ENCODE peak calls at places on chromosome 3, in seven cellular contexts. B is stomach, D is heart right ventricle, R is fibroblast of lung, K is tibial nerve, M is GM12864, Y is Panc1. A is an unnamed sample.

GRCh38 chr3:178284180-178284579 is 252.1 kb upstream of the KCNMB2 start:
- DNase-seq in Y (no peak), K (no peak), M (no peak), R (no peak), D (no peak), B (no peak), A (no peak)

GRCh38 chr3:1131156-1131555 is 38.3 kb downstream of the CNTN6 start:
- DNase-seq in Y (no peak), B (no peak), R (no peak), K (no peak), M (no peak), D (no peak), A (no peak)

GRCh38 chr3:18369561-18370185 is 55.5 kb downstream of the SATB1 start:
- DNase-seq in D (no peak), R (no peak), M (no peak), Y (no peak), K (no peak), B (no peak), A (no peak)

GRCh38 chr3:151976211-151977050 is 103.0 kb downstream of the SUCNR1 start:
- DNase-seq in K (no peak), D (no peak), Y (peak), R (peak), B (no peak), M (no peak), A (peak)

GRCh38 chr3:138434276-138434874 is at the start of gene ESYT3:
- DNase-seq in Y (no peak), B (peak), D (peak), M (no peak), R (peak), K (peak), A (peak)

GRCh38 chr3:197278933-197279332 is 19.5 kb downstream of the DLG1 start:
- DNase-seq in Y (no peak), K (no peak), B (no peak), D (no peak), M (no peak), R (no peak), A (no peak)

GRCh38 chr3:52240059-52240885 is 1.3 kb upstream of the TWF2 start:
- DNase-seq in Y (no peak), R (peak), B (no peak), K (peak), D (peak), M (peak), A (peak)

GRCh38 chr3:53724566-53724965 is 121.7 kb downstream of the CHDH start:
- DNase-seq in M (no peak), K (no peak), Y (no peak), R (no peak), B (no peak), D (no peak), A (no peak)

GRCh38 chr3:119362010-119362409 is 67.8 kb downstream of the ARHGAP31 start:
- DNase-seq in K (no peak), M (no peak), B (no peak), R (no peak), D (no peak), Y (no peak), A (no peak)

GRCh38 chr3:38365469-38366062 is 19.0 kb downstream of the XYLB start:
- DNase-seq in Y (no peak), R (no peak), D (no peak), M (no peak), B (no peak), K (no peak), A (no peak)

GRCh38 chr3:17302170-17302569 is 417.4 kb downstream of the PLCL2 start:
- DNase-seq in D (no peak), K (no peak), M (no peak), R (no peak), Y (no peak), B (no peak), A (no peak)

GRCh38 chr3:194282436-194283122 is 68.5 kb downstream of the CPN2 start:
- DNase-seq in R (no peak), M (no peak), Y (no peak), K (no peak), B (no peak), D (no peak), A (no peak)

GRCh38 chr3:194587438-194587931 is 45.7 kb downstream of the TMEM44 start:
- DNase-seq in B (no peak), D (peak), M (no peak), K (no peak), Y (no peak), R (peak), A (peak)

GRCh38 chr3:185760091-185760490 is 64.8 kb downstream of the IGF2BP2 start:
- DNase-seq in Y (no peak), K (no peak), M (no peak), B (no peak), R (no peak), D (no peak), A (no peak)

GRCh38 chr3:61221759-61222362 is 29.4 kb downstream of the FHIT start:
- DNase-seq in M (no peak), R (no peak), K (no peak), D (no peak), B (no peak), Y (no peak), A (no peak)

GRCh38 chr3:160885791-160886286 is 129.8 kb downstream of the PPM1L start:
- DNase-seq in Y (no peak), R (peak), M (peak), B (peak), K (peak), D (peak), A (peak)

GRCh38 chr3:39531681-39532080 is 64.2 kb downstream of the MOBP start:
- DNase-seq in D (peak), M (no peak), K (no peak), B (no peak), Y (no peak), R (peak), A (peak)

GRCh38 chr3:165243597-165243996 is 47.4 kb upstream of the SLITRK3 start:
- DNase-seq in D (no peak), R (no peak), M (no peak), K (no peak), B (no peak), Y (no peak), A (no peak)

GRCh38 chr3:190173426-190173825 is 52.7 kb upstream of the P3H2 start:
- DNase-seq in R (no peak), B (no peak), D (no peak), M (no peak), Y (no peak), K (no peak), A (no peak)

GRCh38 chr3:135192929-135193328 is 397.9 kb downstream of the EPHB1 start:
- DNase-seq in B (no peak), M (no peak), R (no peak), D (no peak), Y (no peak), K (no peak), A (no peak)

GRCh38 chr3:127136706-127137105 is 56.2 kb upstream of the PRR23E start:
- DNase-seq in M (no peak), Y (no peak), D (no peak), R (no peak), K (no peak), B (no peak), A (no peak)

GRCh38 chr3:46930176-46930944 is 46.2 kb downstream of the CCDC12 start:
- DNase-seq in B (peak), R (no peak), Y (no peak), M (no peak), K (no peak), D (no peak), A (no peak)

GRCh38 chr3:141366285-141367037 is 1.8 kb upstream of the ZBTB38 start:
- DNase-seq in B (peak), M (no peak), R (peak), D (peak), Y (no peak), K (peak), A (peak)

GRCh38 chr3:69770219-69770618 is 31.0 kb downstream of the MITF start:
- DNase-seq in M (no peak), K (no peak), R (no peak), B (no peak), Y (peak), D (no peak), A (peak)

GRCh38 chr3:23829242-23829934 is 23.6 kb downstream of the UBE2E1 start:
- DNase-seq in K (no peak), D (no peak), R (no peak), Y (no peak), M (no peak), B (no peak), A (no peak)

GRCh38 chr3:41307065-41307464 is 107.8 kb downstream of the CTNNB1 start:
- DNase-seq in R (no peak), M (no peak), D (no peak), B (no peak), Y (no peak), K (no peak), A (no peak)

GRCh38 chr3:42847731-42848130 is 27.9 kb downstream of the CYP8B1 start:
- DNase-seq in M (no peak), R (no peak), D (no peak), K (no peak), B (no peak), Y (no peak), A (no peak)

GRCh38 chr3:139327861-139328260 is 16.0 kb upstream of the MRPS22 start:
- DNase-seq in D (no peak), Y (no peak), R (no peak), M (no peak), B (no peak), K (no peak), A (no peak)

GRCh38 chr3:122786067-122786466 is 7.6 kb downstream of the HSPBAP1 start:
- DNase-seq in R (peak), M (no peak), K (no peak), Y (no peak), D (no peak), B (no peak), A (peak)

GRCh38 chr3:57796261-57796660 is 40.2 kb downstream of the SLMAP start:
- DNase-seq in M (no peak), K (no peak), D (no peak), R (no peak), B (no peak), Y (no peak), A (no peak)

GRCh38 chr3:52040600-52040999 is 15.8 kb downstream of the DUSP7 start:
- DNase-seq in M (no peak), D (no peak), B (no peak), R (no peak), K (no peak), Y (no peak), A (no peak)

DNA sequence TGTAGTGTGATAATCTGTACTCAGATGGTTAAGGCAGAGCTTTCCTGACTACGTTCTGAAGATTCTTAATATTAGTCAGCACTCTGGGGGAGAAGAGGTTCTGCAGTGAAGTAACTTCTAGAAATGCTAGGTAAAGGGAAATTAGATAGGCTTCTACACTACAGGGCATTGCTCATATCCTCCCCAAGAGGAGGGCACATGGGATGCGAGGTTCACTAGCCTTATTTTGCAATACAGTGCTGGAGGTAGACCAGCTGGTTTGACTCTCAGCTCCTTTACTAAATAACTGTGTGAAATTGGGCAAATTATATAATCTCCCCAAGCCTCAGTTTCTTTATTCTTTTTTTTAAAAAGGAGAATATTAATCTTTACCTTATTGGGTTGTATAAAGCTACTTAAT is 300.3 kb upstream of the PDZRN3 start:
- DNase-seq in D (no peak), R (no peak), Y (no peak), B (no peak), M (no peak), K (no peak), A (no peak)
- H3K4me3 ChIP-seq in D (no peak), R (no peak), Y (no peak), B (no peak), M (no peak), K (no peak), A (no peak)

DNA sequence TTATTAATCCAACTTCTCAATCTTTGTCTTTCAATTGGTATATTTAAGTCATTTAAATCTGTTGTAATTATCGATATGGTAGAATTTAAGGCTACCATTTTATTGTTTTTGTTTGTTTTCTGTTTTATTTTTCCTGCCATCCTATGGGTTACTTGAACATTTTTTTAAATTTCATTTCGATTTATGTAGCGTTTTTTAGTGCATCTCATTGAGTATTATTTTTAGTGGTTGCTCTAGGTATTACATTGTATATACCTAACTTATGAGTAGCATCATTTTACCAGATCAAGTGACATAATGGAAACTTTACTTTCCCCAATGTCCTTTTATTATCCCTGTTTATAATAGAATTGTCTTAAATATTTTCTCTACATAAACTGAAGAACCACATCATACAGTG is 247.5 kb upstream of the MRPL3 start:
- DNase-seq in Y (no peak), D (no peak), M (no peak), K (no peak), B (no peak), R (no peak), A (no peak)
- TF ChIP-seq CTCF in Y (no peak), D (no peak), M (no peak), K (no peak), B (no peak), R (no peak), A (no peak)

GRCh38 chr3:110815008-110815583 is 256.5 kb upstream of the NECTIN3 start:
- DNase-seq in Y (no peak), K (no peak), B (no peak), R (peak), M (no peak), D (no peak), A (peak)
- H3K4me3 ChIP-seq in Y (no peak), K (no peak), B (no peak), R (no peak), M (no peak), D (no peak), A (peak)

DNA sequence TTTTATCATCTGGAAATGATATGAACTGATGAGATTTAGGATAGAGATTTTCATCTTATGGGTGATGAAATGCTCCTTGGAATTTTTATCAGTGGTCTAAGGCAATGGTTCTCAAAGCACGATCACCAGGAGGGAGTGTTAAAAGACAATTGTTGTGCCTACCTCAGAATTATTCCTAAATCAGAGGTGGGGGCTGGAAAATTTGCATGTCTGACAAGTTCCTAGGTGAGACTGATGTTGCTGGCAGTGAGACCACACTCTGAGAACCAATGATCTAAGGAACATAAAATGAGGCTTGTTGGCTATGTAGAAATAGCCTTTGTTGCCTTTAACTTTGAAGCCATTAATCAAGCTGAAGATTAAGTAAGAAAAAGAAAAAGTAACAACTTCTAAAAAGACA is 416.6 kb upstream of the AZI2 start:
- DNase-seq in K (no peak), R (no peak), D (no peak), Y (no peak), B (no peak), M (no peak), A (no peak)
- TF ChIP-seq CTCF in K (no peak), R (no peak), D (no peak), Y (no peak), B (no peak), M (no peak), A (no peak)

DNA sequence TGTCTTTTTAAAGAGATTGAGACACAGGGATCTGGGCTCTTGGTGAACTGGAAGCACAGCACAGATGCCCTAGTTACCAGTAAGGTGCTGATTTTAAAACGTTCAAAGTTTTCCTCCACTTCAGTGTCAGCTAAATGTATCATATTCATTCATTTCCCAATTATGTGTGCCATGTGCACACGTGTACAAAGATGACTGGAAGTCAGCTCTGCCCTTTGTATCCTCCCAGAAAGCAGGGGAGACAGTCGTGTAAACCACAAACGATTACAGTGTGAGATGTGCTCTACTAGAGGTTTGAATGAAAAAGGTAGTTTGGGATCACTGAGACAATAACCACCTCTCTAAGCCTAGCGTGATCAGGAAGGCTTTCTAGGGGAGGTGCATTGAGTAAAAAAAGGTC is 760 bp downstream of the ZKSCAN7 start:
- DNase-seq in K (no peak), D (no peak), R (peak), M (no peak), Y (no peak), B (no peak), A (no peak)
- H3K4me3 ChIP-seq in K (peak), D (peak), R (peak), M (peak), Y (no peak), B (peak), A (peak)

GRCh38 chr3:124513610-124513997 is 216.6 kb upstream of the UMPS start:
- DNase-seq in K (no peak), Y (no peak), M (no peak), B (no peak), D (no peak), R (no peak), A (no peak)

GRCh38 chr3:124510290-124510689 is 220.0 kb upstream of the UMPS start:
- DNase-seq in D (no peak), Y (no peak), K (no peak), R (no peak), M (no peak), B (no peak), A (no peak)

GRCh38 chr3:124509884-124510283 is 220.4 kb upstream of the UMPS start:
- DNase-seq in D (no peak), Y (no peak), R (no peak), K (no peak), M (no peak), B (no peak), A (no peak)

GRCh38 chr3:124514681-124515080 is 215.6 kb upstream of the UMPS start:
- DNase-seq in K (no peak), B (no peak), D (no peak), M (no peak), Y (no peak), R (no peak), A (no peak)

GRCh38 chr3:124512881-124513609 is 217.2 kb upstream of the UMPS start:
- DNase-seq in B (peak), D (no peak), Y (no peak), M (no peak), K (no peak), R (no peak), A (no peak)
- TF ChIP-seq CTCF in B (no peak), D (no peak), Y (no peak), M (no peak), K (no peak), R (no peak), A (no peak)

DNA sequence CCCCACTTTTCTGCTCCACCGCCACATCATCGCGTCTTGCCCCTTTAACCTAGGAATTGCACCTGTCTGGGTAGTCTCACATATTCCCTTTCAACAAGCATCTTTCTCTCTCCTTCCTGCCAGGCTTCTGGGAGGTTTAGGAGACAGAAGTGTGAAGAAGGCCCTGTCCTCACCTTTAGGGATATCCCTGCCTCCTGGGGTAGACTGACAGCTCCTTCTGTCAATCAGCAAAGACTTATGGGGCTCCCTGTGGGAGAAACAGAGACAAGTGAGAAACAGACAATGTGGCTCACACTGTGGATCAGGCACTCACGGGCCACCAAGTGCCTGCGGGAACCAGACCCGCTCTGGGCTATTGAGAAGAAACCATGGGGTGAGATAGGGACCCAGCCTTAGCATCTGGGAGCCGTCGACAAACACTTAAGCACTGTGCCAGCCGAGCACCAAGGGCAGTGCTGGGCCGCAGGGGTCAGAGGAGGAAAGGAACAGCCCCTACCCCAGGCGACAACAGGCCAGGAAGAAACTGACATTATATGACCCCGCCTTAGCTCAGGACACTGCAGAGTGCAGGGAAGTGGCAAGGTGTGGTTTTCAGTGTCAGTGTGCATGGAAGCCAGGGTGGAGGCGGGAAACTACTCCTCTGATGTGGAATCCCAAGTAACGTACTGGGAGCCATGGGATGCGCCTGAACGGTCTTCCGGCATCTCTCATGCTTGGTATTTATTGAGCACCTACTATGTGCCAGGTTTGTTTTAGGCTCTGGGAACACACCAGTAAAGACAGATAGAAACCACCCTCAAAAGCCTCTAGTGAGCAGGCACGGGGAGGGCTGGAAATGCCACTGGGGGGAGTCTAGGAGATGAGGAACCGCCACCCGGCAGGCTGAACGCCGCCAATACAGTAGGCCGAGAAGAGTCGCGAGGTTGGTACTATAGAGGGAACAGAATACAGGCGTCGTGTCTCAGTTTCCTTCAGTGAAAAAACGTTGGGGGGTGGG is 1.8 kb downstream of the EFCC1 start:
- DNase-seq in D (no peak), B (no peak), M (no peak), K (no peak), R (no peak), Y (no peak), A (no peak)
- H3K4me3 ChIP-seq in D (peak), B (peak), M (no peak), K (no peak), R (no peak), Y (peak), A (no peak)

GRCh38 chr3:27224197-27224596 is 145.0 kb downstream of the NEK10 start:
- DNase-seq in B (no peak), R (no peak), Y (no peak), K (no peak), M (no peak), D (peak), A (peak)

GRCh38 chr3:27228805-27229204 is 140.4 kb downstream of the NEK10 start:
- DNase-seq in R (no peak), B (no peak), K (no peak), M (peak), D (no peak), Y (no peak), A (no peak)
- TF ChIP-seq CTCF in R (no peak), B (no peak), K (no peak), M (peak), D (no peak), Y (peak), A (peak)